ENCODE peak calls at places on chromosomes 5 and 9, in nine cellular contexts. I is cardiac muscle cell, Y is body of pancreas, W is AG04450, X is Panc1, C is AG09309, K is sigmoid colon, T is stomach, F is lower lobe of right lung. U is an unnamed sample.
A peak's percentile ranks its signal among the peaks of the same experiment; 100 is the strongest.

GRCh38 chr5:169756071-169756765 is 119.1 kb downstream of the DOCK2 start:
- DNase-seq in I (peak; percentile 52), Y (no peak), W (no peak), X (no peak), C (no peak), K (no peak), T (no peak), F (no peak), U (no peak)

GRCh38 chr5:179731791-179732411 is 721 bp upstream of the MAML1 start:
- DNase-seq in I (no peak), Y (peak; percentile 18), W (peak; percentile 60), X (no peak), C (peak; percentile 80), K (peak; percentile 69), T (no peak), F (peak; percentile 57), U (no peak)

GRCh38 chr9:4333231-4333740 is 33.4 kb upstream of the GLIS3 start:
- DNase-seq in I (no peak), Y (no peak), W (no peak), X (no peak), C (no peak), K (no peak), T (no peak), F (no peak), U (no peak)

GRCh38 chr9:131398204-131398603 is 4.3 kb downstream of the PRRC2B start:
- DNase-seq in I (no peak), Y (peak; percentile 28), W (no peak), X (no peak), C (no peak), K (no peak), T (peak; percentile 54), F (peak; percentile 59), U (no peak)

GRCh38 chr5:171835066-171835465 is 49.4 kb downstream of the SMIM23 start:
- DNase-seq in I (no peak), Y (no peak), W (no peak), X (no peak), C (no peak), K (no peak), T (no peak), F (no peak), U (no peak)

GRCh38 chr9:101467690-101468089 is 32.1 kb upstream of the ALDOB start:
- DNase-seq in I (no peak), Y (no peak), W (no peak), X (no peak), C (no peak), K (no peak), T (no peak), F (no peak), U (no peak)

GRCh38 chr9:27599102-27599501 is 25.8 kb upstream of the C9orf72 start:
- DNase-seq in I (no peak), Y (no peak), W (no peak), X (no peak), C (no peak), K (no peak), T (no peak), F (no peak), U (no peak)

GRCh38 chr5:125115180-125115495 is 368.7 kb upstream of the ZNF608 start:
- DNase-seq in I (no peak), Y (no peak), W (no peak), X (no peak), C (no peak), K (no peak), T (no peak), F (no peak), U (no peak)

GRCh38 chr9:13140843-13141592 is 138.5 kb downstream of the MPDZ start:
- DNase-seq in I (no peak), Y (no peak), W (no peak), X (no peak), C (no peak), K (no peak), T (no peak), F (no peak), U (no peak)

GRCh38 chr5:159878988-159879471 is 37.3 kb upstream of the ADRA1B start:
- DNase-seq in I (peak; percentile 79), Y (peak; percentile 27), W (peak; percentile 39), X (no peak), C (peak; percentile 48), K (peak; percentile 89), T (peak; percentile 40), F (peak; percentile 58), U (no peak)

GRCh38 chr5:26278078-26278477 is 760.3 kb downstream of the CDH9 start:
- DNase-seq in I (no peak), Y (no peak), W (no peak), X (no peak), C (no peak), K (no peak), T (no peak), F (no peak), U (no peak)

GRCh38 chr5:173535976-173536639 is 80.3 kb downstream of the BOD1 start:
- DNase-seq in I (no peak), Y (no peak), W (no peak), X (no peak), C (no peak), K (no peak), T (no peak), F (no peak), U (no peak)

GRCh38 chr5:173538018-173538417 is 78.4 kb downstream of the BOD1 start:
- DNase-seq in I (no peak), Y (no peak), W (no peak), X (no peak), C (no peak), K (no peak), T (no peak), F (no peak), U (no peak)

GRCh38 chr5:173535166-173535975 is 81.1 kb downstream of the BOD1 start:
- DNase-seq in I (no peak), Y (no peak), W (no peak), X (no peak), C (no peak), K (no peak), T (no peak), F (no peak), U (no peak)

GRCh38 chr5:173538654-173539053 is 77.8 kb downstream of the BOD1 start:
- DNase-seq in I (no peak), Y (no peak), W (no peak), X (no peak), C (no peak), K (no peak), T (no peak), F (no peak), U (no peak)

GRCh38 chr5:173537228-173537627 is 79.2 kb downstream of the BOD1 start:
- DNase-seq in I (no peak), Y (no peak), W (no peak), X (no peak), C (no peak), K (no peak), T (no peak), F (no peak), U (no peak)
- TF ChIP-seq CTCF in I (no peak), Y (no peak), W (no peak), X (no peak), C (no peak), K (no peak), T (no peak), F (no peak), U (no peak)

DNA sequence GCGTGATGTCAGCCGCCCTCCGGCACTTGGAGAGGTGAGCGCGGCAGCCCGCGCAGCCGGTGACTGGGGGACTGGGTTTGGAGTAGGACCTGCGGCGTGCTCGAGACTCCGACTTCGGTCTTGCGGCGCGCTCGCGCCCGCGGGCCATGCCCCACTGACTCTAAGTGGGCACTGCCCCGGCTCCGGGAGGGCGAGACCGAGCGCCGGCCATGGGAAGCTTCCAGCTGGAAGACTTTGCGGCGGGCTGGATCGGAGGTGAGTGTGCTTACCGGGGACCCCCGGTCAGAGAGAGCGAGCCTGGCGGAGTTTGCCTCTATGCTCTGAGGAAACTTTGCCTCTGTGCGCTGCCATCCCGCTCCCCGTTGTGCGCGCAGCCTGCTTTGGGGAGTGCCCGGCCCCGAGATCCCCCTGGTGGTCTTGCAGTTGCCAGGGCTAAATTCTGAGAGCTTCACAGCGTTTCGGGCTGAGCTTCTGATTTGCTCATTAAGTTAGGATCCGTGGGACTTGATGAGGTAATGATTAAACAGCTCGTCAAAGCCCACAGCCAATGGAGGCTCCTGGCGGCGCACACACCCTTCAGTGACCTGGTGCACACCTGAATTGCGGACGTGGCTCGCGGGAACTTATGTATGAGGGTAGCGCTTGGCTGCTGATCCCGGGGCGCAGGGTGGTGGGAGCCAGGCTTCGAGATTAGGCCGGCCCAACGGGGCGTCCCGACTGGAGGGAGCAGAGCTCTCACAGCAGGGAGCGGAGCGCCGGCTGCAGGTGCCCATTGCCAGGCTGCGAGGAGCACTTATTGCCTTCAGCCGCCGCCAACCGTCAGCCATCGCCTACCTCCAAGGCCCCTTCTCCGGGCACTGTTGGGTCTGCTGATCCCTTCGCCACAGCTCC is at the start of gene SLC25A48:
- DNase-seq in I (peak; percentile 87), Y (peak; percentile 92), W (no peak), X (no peak), C (no peak), K (no peak), T (peak; percentile 40), F (no peak), U (no peak)
- H3K4me3 ChIP-seq in I (peak within 1 kb of the TSS; percentile 51), Y (peak within 1 kb of the TSS; percentile 15), W (peak within 1 kb of the TSS; percentile 22), X (peak within 1 kb of the TSS; percentile 54), C (peak within 1 kb of the TSS; percentile 25), K (no peak within 1 kb of the TSS), T (peak within 1 kb of the TSS; percentile 51), F (peak within 1 kb of the TSS; percentile 43), U (peak within 1 kb of the TSS; percentile 54)

DNA sequence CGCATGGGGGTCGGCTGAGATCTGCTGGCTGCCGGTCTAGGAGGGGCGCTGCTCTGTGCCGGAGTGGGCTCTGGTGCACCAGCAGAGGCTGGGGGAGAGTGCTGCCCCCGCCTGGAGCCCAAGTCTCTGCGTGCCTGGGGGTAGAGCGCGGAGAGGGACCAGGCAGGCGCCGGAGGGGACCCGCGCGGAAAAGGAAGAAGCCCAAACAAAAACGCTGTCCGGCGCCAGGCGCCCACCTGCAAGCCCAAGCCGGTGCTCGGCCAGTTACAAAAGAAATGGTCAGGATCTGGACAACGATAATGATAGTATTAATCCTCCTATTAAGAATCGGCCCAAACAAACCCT is 575 bp upstream of the S1PR3 start:
- DNase-seq in I (peak; percentile 73), Y (no peak), W (no peak), X (no peak), C (no peak), K (no peak), T (no peak), F (no peak), U (no peak)
- TF ChIP-seq CTCF in I (no peak), Y (no peak), W (peak; percentile 22), X (peak; percentile 26), C (no peak), K (no peak), T (no peak), F (no peak), U (no peak)

GRCh38 chr9:32378993-32379729 is 5.3 kb upstream of the ACO1 start:
- DNase-seq in I (peak; percentile 76), Y (peak; percentile 47), W (peak; percentile 63), X (peak; percentile 62), C (peak; percentile 54), K (no peak), T (no peak), F (no peak), U (no peak)
- H3K4me3 ChIP-seq in I (no peak overlapping the region), Y (no peak overlapping the region), W (no peak overlapping the region), X (no peak overlapping the region), C (no peak overlapping the region), K (no peak overlapping the region), T (no peak overlapping the region), F (no peak overlapping the region), U (no peak overlapping the region)